ENCODE peak calls at places on chromosomes 7 and 10, in six cellular contexts. D is fibroblast of gingiva, T is HepG2, P is HuH-7, X is Right ventricle myocardium superior, W is NCI-H524. G is an unnamed sample.

GRCh38 chr10:67784584-67784983 is 53.4 kb downstream of the DNAJC12 start:
- DNase-seq in D (no peak), T (no peak), P (no peak), X (no peak), W (no peak), G (no peak)

GRCh38 chr7:140285938-140286337 is 109.2 kb upstream of the KDM7A start:
- DNase-seq in D (no peak), T (no peak), P (no peak), X (no peak), W (no peak), G (no peak)

GRCh38 chr10:124697837-124698559 is 46.2 kb downstream of the FAM53B start:
- DNase-seq in D (no peak), T (no peak), P (no peak), X (no peak), W (no peak), G (peak)

GRCh38 chr10:97090035-97090434 is 95.7 kb downstream of the SLIT1 start:
- DNase-seq in D (no peak), T (no peak), P (no peak), X (no peak), W (no peak), G (no peak)

GRCh38 chr10:73094249-73094850 is 2.3 kb downstream of the P4HA1 start:
- DNase-seq in D (peak), T (no peak), P (no peak), X (no peak), W (no peak), G (peak)

GRCh38 chr10:7710446-7710845 is 7.3 kb downstream of the ITIH2 start:
- DNase-seq in D (no peak), T (no peak), P (no peak), X (no peak), W (no peak), G (no peak)

GRCh38 chr10:73965890-73966768 is 31.8 kb upstream of the VCL start:
- DNase-seq in D (peak), T (peak), P (no peak), X (peak), W (peak), G (peak)

GRCh38 chr10:29807407-29807806 is 172.6 kb upstream of the SVIL start:
- DNase-seq in D (peak), T (no peak), P (no peak), X (no peak), W (no peak), G (peak)

GRCh38 chr7:147136369-147136768 is 1019.8 kb downstream of the CNTNAP2 start:
- DNase-seq in D (no peak), T (no peak), P (no peak), X (no peak), W (no peak), G (no peak)